ENCODE peak calls at places on chromosome 21, in six cellular contexts. X, A, W, P, F and J are unnamed samples.

GRCh38 chr21:15617968-15618367 is 111.8 kb upstream of the USP25 start:
- DNase-seq in A (no peak), P (no peak), W (no peak), F (no peak), X (no peak), J (no peak)

GRCh38 chr21:31750843-31751242 is 18.9 kb upstream of the SCAF4 start:
- DNase-seq in F (no peak), P (no peak), A (no peak), W (no peak), X (no peak), J (no peak)

GRCh38 chr21:38802050-38803026 is 3.4 kb upstream of the ETS2 start:
- DNase-seq in F (no peak), W (no peak), A (peak), P (no peak), X (no peak), J (no peak)

GRCh38 chr21:31351973-31352372 is 7.9 kb upstream of the TIAM1 start:
- DNase-seq in P (no peak), X (no peak), F (no peak), W (no peak), A (no peak), J (no peak)

GRCh38 chr21:28832013-28832714 is 160.5 kb downstream of the LTN1 start:
- DNase-seq in P (no peak), W (no peak), A (peak), F (no peak), X (no peak), J (no peak)

GRCh38 chr21:44083631-44084291 is 23.4 kb upstream of the PWP2 start:
- DNase-seq in P (no peak), X (no peak), F (no peak), W (no peak), A (no peak), J (no peak)

GRCh38 chr21:25708467-25709065 is 26.1 kb downstream of the ATP5PF start:
- DNase-seq in P (peak), F (no peak), W (no peak), A (peak), X (no peak), J (no peak)

GRCh38 chr21:33238565-33239255 is 9.0 kb downstream of the IFNAR2 start:
- DNase-seq in X (peak), W (no peak), F (peak), A (no peak), P (no peak), J (no peak)

GRCh38 chr21:36015096-36015495 is 45.2 kb downstream of the SETD4 start:
- DNase-seq in P (no peak), F (no peak), X (no peak), W (no peak), A (no peak), J (no peak)

GRCh38 chr21:31557956-31558838 is 101.3 kb upstream of the SOD1 start:
- DNase-seq in P (no peak), F (no peak), W (no peak), A (no peak), X (no peak), J (no peak)

GRCh38 chr21:24280591-24280990 is 1326.7 kb downstream of the MRPL39 start:
- DNase-seq in P (no peak), F (no peak), A (no peak), X (no peak), W (no peak), J (no peak)

GRCh38 chr21:36203603-36203889 is 46.9 kb downstream of the DOP1B start:
- DNase-seq in X (peak), P (no peak), A (peak), F (peak), W (no peak), J (peak)

GRCh38 chr21:38272215-38272614 is 15.4 kb downstream of the KCNJ15 start:
- DNase-seq in X (no peak), P (no peak), A (no peak), W (no peak), F (no peak), J (no peak)

GRCh38 chr21:23817337-23817736 is 1789.9 kb downstream of the MRPL39 start:
- DNase-seq in W (no peak), P (no peak), X (no peak), A (no peak), F (no peak), J (no peak)

GRCh38 chr21:32174819-32175218 is 104.0 kb downstream of the MIS18A start:
- DNase-seq in X (no peak), F (no peak), A (no peak), P (no peak), W (no peak), J (no peak)

GRCh38 chr21:34642211-34643075 is 26.4 kb upstream of the CLIC6 start:
- DNase-seq in A (no peak), W (no peak), P (no peak), X (peak), F (no peak), J (peak)

GRCh38 chr21:35273331-35273730 is 224.2 kb upstream of the RUNX1 start:
- DNase-seq in P (no peak), F (no peak), W (no peak), A (no peak), X (no peak), J (no peak)

GRCh38 chr21:34640858-34641257 is 25.9 kb upstream of the RCAN1 start:
- DNase-seq in X (no peak), F (no peak), W (no peak), A (no peak), P (no peak), J (no peak)

GRCh38 chr21:16258834-16259611 is 529.2 kb downstream of the USP25 start:
- DNase-seq in A (no peak), W (no peak), F (no peak), P (no peak), X (no peak), J (no peak)

GRCh38 chr21:35072960-35073359 is 23.9 kb upstream of the RUNX1 start:
- DNase-seq in P (no peak), W (no peak), A (no peak), X (no peak), F (no peak), J (no peak)

GRCh38 chr21:15825699-15826098 is 95.9 kb downstream of the USP25 start:
- DNase-seq in W (no peak), A (no peak), P (no peak), F (no peak), X (no peak), J (no peak)

GRCh38 chr21:46183910-46184624 is at the start of gene SPATC1L:
- DNase-seq in P (peak), W (peak), X (peak), F (no peak), A (peak), J (peak)
- TF ChIP-seq POLR2A in P (peak), W (no peak), X (no peak), F (no peak), A (no peak), J (no peak)

DNA sequence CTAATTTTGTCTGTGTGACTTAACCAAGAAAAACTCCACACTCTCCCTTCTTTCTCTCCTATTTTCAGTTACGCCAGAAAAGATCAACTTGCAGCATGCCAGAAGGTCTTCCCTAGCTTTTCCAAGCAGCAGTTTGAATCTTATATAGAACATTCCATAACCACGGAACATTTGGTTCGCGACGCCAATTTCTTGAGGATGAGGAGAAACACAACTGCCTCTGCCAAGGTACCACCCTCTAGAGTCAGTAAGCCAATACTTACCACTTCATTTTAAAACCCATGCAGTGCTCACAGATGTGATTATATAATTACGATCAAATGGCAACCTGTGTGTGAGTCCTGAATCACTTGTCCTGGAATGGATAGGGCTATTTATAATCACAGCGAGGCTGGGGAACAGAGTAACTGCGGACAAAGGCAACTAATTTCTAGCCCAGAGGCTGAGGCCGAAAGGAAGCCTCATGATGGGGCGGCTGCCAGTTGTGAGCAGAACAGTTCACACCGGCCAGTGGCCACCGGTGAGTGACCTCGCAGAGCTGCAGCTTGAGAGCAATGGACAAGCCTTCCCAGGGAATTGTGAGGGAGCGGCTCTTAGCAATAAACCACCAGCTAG is 43.2 kb upstream of the BACE2 start:
- DNase-seq in X (no peak), W (no peak), A (no peak), P (no peak), F (no peak), J (no peak)
- TF ChIP-seq TAF1 in X (no peak), W (no peak), A (no peak), P (no peak), F (no peak), J (no peak)

DNA sequence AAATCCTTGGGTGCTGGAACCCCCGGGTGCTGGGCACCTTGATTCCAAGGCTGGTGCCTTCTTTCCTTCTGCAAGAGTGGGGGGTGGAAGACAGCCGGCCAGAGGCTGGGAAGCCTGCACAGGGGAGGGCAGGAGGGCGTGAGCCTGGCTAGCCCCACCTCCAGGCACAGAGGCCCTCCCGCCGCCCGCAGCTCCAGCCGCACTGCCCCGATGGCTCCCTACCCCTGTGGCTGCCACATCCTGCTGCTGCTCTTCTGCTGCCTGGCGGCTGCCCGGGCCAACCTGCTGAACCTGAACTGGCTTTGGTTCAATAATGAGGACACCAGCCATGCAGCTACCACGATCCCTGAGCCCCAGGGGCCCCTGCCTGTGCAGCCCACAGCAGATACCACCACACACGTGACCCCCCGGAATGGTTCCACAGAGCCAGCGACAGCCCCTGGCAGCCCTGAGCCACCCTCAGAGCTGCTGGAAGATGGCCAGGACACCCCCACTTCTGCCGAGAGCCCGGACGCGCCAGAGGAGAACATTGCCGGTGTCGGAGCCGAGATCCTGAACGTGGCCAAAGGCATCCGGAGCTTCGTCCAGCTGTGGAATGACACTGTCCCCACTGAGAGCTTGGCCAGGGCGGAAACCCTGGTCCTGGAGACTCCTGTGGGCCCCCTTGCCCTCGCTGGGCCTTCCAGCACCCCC is 50.5 kb downstream of the COL18A1 start:
- DNase-seq in W (no peak), X (no peak), F (no peak), A (no peak), P (no peak), J (no peak)
- TF ChIP-seq POLR2A in W (no peak), X (no peak), F (no peak), A (no peak), P (no peak), J (no peak)

GRCh38 chr21:45283611-45284455 is 3.9 kb downstream of the POFUT2 start:
- DNase-seq in F (no peak), A (no peak), X (no peak), W (no peak), P (no peak), J (no peak)
- TF ChIP-seq TAF1 in F (no peak), A (no peak), X (no peak), W (no peak), P (no peak), J (no peak)

GRCh38 chr21:17461014-17461413 is 51.8 kb upstream of the CXADR start:
- DNase-seq in X (no peak), A (no peak), W (no peak), P (no peak), F (no peak), J (no peak)

GRCh38 chr21:17463441-17463840 is 49.4 kb upstream of the CXADR start:
- DNase-seq in X (no peak), A (peak), F (no peak), W (no peak), P (no peak), J (no peak)

GRCh38 chr21:17461582-17461981 is 51.3 kb upstream of the CXADR start:
- DNase-seq in P (no peak), A (peak), X (no peak), W (no peak), F (no peak), J (no peak)

GRCh38 chr21:17460094-17460493 is 52.7 kb upstream of the CXADR start:
- DNase-seq in W (no peak), P (no peak), X (no peak), F (no peak), A (no peak), J (no peak)

DNA sequence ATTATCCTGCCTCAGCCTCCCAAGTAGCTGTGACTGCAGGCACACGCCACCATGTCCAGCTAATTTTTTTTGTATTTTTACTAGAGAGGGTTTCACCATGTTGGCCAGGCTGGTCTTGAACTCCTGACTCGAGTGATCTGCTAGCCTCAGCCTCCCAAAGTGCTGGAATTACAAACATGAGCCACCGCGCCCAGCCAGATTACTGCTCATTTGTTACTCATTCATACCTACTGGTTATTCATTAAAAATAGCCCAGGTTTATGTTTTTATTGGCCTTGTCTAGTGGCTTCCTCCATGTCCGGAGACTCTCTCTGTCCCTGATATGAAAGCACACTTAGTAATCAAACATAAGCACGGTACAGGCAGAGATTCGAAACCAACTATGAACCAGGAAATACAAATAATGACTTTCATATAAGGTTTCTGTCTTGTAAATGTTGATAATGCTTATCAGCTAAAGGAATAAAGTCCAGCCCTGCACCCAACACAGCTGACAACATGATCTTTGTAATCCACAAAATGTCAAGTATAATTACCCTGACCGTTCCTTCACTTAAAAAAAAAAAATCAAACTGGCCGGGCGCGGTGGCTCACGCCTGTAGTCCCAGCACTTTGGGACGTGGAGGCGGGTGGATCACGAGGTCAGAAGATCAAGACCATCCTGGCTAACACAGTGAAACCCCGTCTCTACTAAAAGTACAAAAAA is 50.4 kb upstream of the CXADR start:
- DNase-seq in F (no peak), X (no peak), A (peak), W (no peak), P (no peak), J (no peak)
- TF ChIP-seq POLR2A in F (no peak), X (no peak), A (no peak), W (no peak), P (no peak), J (no peak)

DNA sequence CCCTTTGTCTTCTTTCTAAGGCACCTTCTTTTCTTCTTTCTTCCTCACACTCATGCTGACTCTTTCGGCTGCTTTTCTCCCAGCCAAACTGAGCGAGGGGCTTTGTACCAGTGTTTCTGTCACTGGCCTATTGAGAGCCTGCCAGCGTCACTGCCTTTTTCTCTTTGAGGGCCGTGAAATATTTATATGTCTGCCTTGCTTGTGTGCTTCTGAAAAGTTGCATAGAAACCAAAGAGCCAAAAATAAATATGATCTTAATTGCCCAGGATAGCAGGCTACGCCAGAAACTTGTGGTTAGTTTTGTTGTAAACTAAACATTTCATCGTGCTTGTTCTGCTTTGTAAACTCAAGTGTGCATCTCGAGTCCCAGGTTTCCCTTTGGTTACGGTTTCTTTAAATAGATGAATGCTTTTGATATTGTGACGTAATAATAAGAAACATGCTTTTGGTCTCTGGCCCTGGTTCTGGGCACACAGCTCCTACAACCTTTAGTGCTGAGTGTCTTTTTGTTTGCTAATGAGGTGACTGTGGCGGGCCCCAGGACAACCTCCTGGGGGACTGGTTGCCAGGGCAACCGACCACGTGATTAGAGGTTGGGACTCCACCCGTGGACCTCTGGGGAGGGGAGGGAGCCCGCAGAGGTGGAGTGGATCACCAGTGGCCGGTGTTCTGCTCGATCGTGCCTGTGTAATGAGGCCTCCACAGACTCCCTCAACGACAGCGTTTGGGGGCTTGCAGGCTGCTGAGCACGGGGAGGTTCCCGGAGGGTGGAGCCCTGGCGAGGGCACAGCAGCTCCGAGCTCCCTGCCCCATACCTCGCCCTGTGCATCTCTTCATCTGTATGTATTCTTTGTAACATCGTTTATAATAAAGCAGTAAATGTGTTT is 10.9 kb downstream of the SLC37A1 start:
- DNase-seq in A (peak), P (no peak), W (no peak), X (peak), F (peak), J (no peak)
- TF ChIP-seq TAF1 in A (no peak), P (no peak), W (no peak), X (no peak), F (peak), J (peak)

GRCh38 chr21:37220981-37221664 is 46.0 kb downstream of the VPS26C start:
- DNase-seq in X (peak), F (peak), W (peak), P (peak), A (peak), J (peak)
- TF ChIP-seq POLR2A in X (peak), F (peak), W (no peak), P (peak), A (peak), J (peak)

GRCh38 chr21:26843912-26844257 is 1.3 kb downstream of the ADAMTS1 start:
- DNase-seq in X (no peak), P (no peak), F (no peak), W (no peak), A (no peak), J (no peak)
- TF ChIP-seq TAF1 in X (no peak), P (no peak), F (no peak), W (no peak), A (no peak), J (no peak)